ENCODE peak calls at places on chromosomes 3 and 15, in nine cellular contexts. One of them, this sample, is unnamed.

GRCh38 chr15:40325188-40325587 is 1.7 kb downstream of the INAFM2 start:
- DNase-seq in IMR-90: peak; percentile 37
- DNase-seq in GM23248: peak; percentile 26
- DNase-seq in astrocyte: no peak
- DNase-seq in mesenchymal stem cell: peak; percentile 46
- DNase-seq in aorta: no peak
- DNase-seq in PC-9: no peak
- DNase-seq in CD8-positive, alpha-beta T cell: no peak
- DNase-seq in brain microvascular endothelial cell: no peak
- DNase-seq in this sample: no peak

GRCh38 chr3:59327324-59327939 is 277.6 kb upstream of the CFAP20DC start:
- DNase-seq in GM23248: peak; percentile 83
- DNase-seq in IMR-90: peak; percentile 41
- DNase-seq in PC-9: peak; percentile 75
- DNase-seq in CD8-positive, alpha-beta T cell: no peak
- DNase-seq in aorta: no peak
- DNase-seq in mesenchymal stem cell: peak; percentile 51
- DNase-seq in brain microvascular endothelial cell: peak; percentile 66
- DNase-seq in astrocyte: peak; percentile 99
- DNase-seq in this sample: no peak

GRCh38 chr15:62506217-62506805 is 341.2 kb upstream of the C2CD4B start:
- DNase-seq in mesenchymal stem cell: peak; percentile 65
- DNase-seq in aorta: no peak
- DNase-seq in CD8-positive, alpha-beta T cell: no peak
- DNase-seq in PC-9: peak; percentile 62
- DNase-seq in IMR-90: peak; percentile 70
- DNase-seq in astrocyte: peak; percentile 68
- DNase-seq in brain microvascular endothelial cell: peak; percentile 2
- DNase-seq in GM23248: peak; percentile 76
- DNase-seq in this sample: no peak

GRCh38 chr3:105944281-105944680 is 75.5 kb upstream of the CBLB start:
- DNase-seq in PC-9: no peak
- DNase-seq in aorta: no peak
- DNase-seq in astrocyte: peak; percentile 71
- DNase-seq in CD8-positive, alpha-beta T cell: no peak
- DNase-seq in IMR-90: peak; percentile 58
- DNase-seq in GM23248: peak; percentile 72
- DNase-seq in brain microvascular endothelial cell: peak; percentile 16
- DNase-seq in mesenchymal stem cell: no peak
- DNase-seq in this sample: no peak

GRCh38 chr15:90015749-90016148 is 14.6 kb downstream of the ZNF710 start:
- DNase-seq in aorta: no peak
- DNase-seq in PC-9: no peak
- DNase-seq in brain microvascular endothelial cell: no peak
- DNase-seq in CD8-positive, alpha-beta T cell: no peak
- DNase-seq in astrocyte: no peak
- DNase-seq in mesenchymal stem cell: no peak
- DNase-seq in GM23248: no peak
- DNase-seq in IMR-90: no peak
- DNase-seq in this sample: no peak

GRCh38 chr15:31540633-31541032 is 214.0 kb downstream of the KLF13 start:
- DNase-seq in astrocyte: no peak
- DNase-seq in brain microvascular endothelial cell: no peak
- DNase-seq in CD8-positive, alpha-beta T cell: no peak
- DNase-seq in GM23248: no peak
- DNase-seq in mesenchymal stem cell: no peak
- DNase-seq in aorta: no peak
- DNase-seq in PC-9: no peak
- DNase-seq in IMR-90: no peak
- DNase-seq in this sample: no peak

GRCh38 chr15:78035319-78035718 is 42.2 kb downstream of the TBC1D2B start:
- DNase-seq in GM23248: no peak
- DNase-seq in brain microvascular endothelial cell: no peak
- DNase-seq in CD8-positive, alpha-beta T cell: no peak
- DNase-seq in astrocyte: peak; percentile 10
- DNase-seq in mesenchymal stem cell: peak; percentile 40
- DNase-seq in PC-9: no peak
- DNase-seq in aorta: peak; percentile 62
- DNase-seq in IMR-90: no peak
- DNase-seq in this sample: no peak

GRCh38 chr3:81929697-81930096 is 168.3 kb upstream of the GBE1 start:
- DNase-seq in astrocyte: no peak
- DNase-seq in aorta: no peak
- DNase-seq in IMR-90: no peak
- DNase-seq in brain microvascular endothelial cell: no peak
- DNase-seq in PC-9: no peak
- DNase-seq in GM23248: peak; percentile 1
- DNase-seq in mesenchymal stem cell: no peak
- DNase-seq in CD8-positive, alpha-beta T cell: no peak
- DNase-seq in this sample: no peak

GRCh38 chr3:141333796-141334626 is 34.3 kb upstream of the ZBTB38 start:
- DNase-seq in GM23248: peak; percentile 21
- DNase-seq in aorta: no peak
- DNase-seq in CD8-positive, alpha-beta T cell: no peak
- DNase-seq in astrocyte: peak; percentile 71
- DNase-seq in brain microvascular endothelial cell: no peak
- DNase-seq in IMR-90: peak; percentile 78
- DNase-seq in PC-9: no peak
- DNase-seq in mesenchymal stem cell: peak; percentile 78
- DNase-seq in this sample: no peak

GRCh38 chr3:37601832-37602231 is 259.8 kb upstream of the CTDSPL start:
- DNase-seq in GM23248: no peak
- DNase-seq in CD8-positive, alpha-beta T cell: no peak
- DNase-seq in mesenchymal stem cell: no peak
- DNase-seq in astrocyte: no peak
- DNase-seq in brain microvascular endothelial cell: no peak
- DNase-seq in aorta: no peak
- DNase-seq in IMR-90: no peak
- DNase-seq in PC-9: no peak
- DNase-seq in this sample: no peak

GRCh38 chr15:57069423-57069822 is 151.0 kb downstream of the TCF12 start:
- DNase-seq in brain microvascular endothelial cell: no peak
- DNase-seq in mesenchymal stem cell: no peak
- DNase-seq in CD8-positive, alpha-beta T cell: no peak
- DNase-seq in astrocyte: no peak
- DNase-seq in GM23248: no peak
- DNase-seq in IMR-90: no peak
- DNase-seq in PC-9: no peak
- DNase-seq in aorta: no peak
- DNase-seq in this sample: no peak

GRCh38 chr3:81198766-81199165 is 562.7 kb downstream of the GBE1 start:
- DNase-seq in IMR-90: no peak
- DNase-seq in aorta: no peak
- DNase-seq in GM23248: no peak
- DNase-seq in mesenchymal stem cell: no peak
- DNase-seq in brain microvascular endothelial cell: no peak
- DNase-seq in PC-9: no peak
- DNase-seq in CD8-positive, alpha-beta T cell: no peak
- DNase-seq in astrocyte: no peak
- DNase-seq in this sample: no peak

GRCh38 chr15:57388199-57388863 is 12.0 kb downstream of the CGNL1 start:
- DNase-seq in brain microvascular endothelial cell: no peak
- DNase-seq in CD8-positive, alpha-beta T cell: no peak
- DNase-seq in mesenchymal stem cell: no peak
- DNase-seq in aorta: no peak
- DNase-seq in IMR-90: no peak
- DNase-seq in GM23248: peak; percentile 26
- DNase-seq in PC-9: no peak
- DNase-seq in astrocyte: peak; percentile 49
- DNase-seq in this sample: no peak

GRCh38 chr3:188212308-188212969 is 58.5 kb downstream of the LPP start:
- DNase-seq in astrocyte: peak; percentile 86
- DNase-seq in brain microvascular endothelial cell: no peak
- DNase-seq in GM23248: peak; percentile 22
- DNase-seq in PC-9: no peak
- DNase-seq in CD8-positive, alpha-beta T cell: no peak
- DNase-seq in aorta: peak; percentile 63
- DNase-seq in mesenchymal stem cell: peak; percentile 94
- DNase-seq in IMR-90: peak; percentile 89
- DNase-seq in this sample: no peak

GRCh38 chr3:13548696-13549512 is at the start of gene FBLN2:
- DNase-seq in brain microvascular endothelial cell: no peak
- DNase-seq in astrocyte: no peak
- DNase-seq in CD8-positive, alpha-beta T cell: no peak
- DNase-seq in GM23248: peak; percentile 88
- DNase-seq in PC-9: no peak
- DNase-seq in aorta: no peak
- DNase-seq in IMR-90: no peak
- DNase-seq in mesenchymal stem cell: peak; percentile 52
- DNase-seq in this sample: peak; percentile 64

GRCh38 chr3:28316226-28316625 is 32.3 kb upstream of the ZCWPW2 start:
- DNase-seq in GM23248: no peak
- DNase-seq in CD8-positive, alpha-beta T cell: no peak
- DNase-seq in PC-9: no peak
- DNase-seq in astrocyte: peak; percentile 8
- DNase-seq in IMR-90: peak; percentile 34
- DNase-seq in brain microvascular endothelial cell: no peak
- DNase-seq in mesenchymal stem cell: no peak
- DNase-seq in aorta: no peak
- DNase-seq in this sample: no peak

GRCh38 chr15:41013698-41014414 is 60.6 kb downstream of the CHAC1 start:
- DNase-seq in GM23248: peak; percentile 41
- DNase-seq in brain microvascular endothelial cell: no peak
- DNase-seq in CD8-positive, alpha-beta T cell: no peak
- DNase-seq in IMR-90: peak; percentile 86
- DNase-seq in mesenchymal stem cell: peak; percentile 88
- DNase-seq in PC-9: no peak
- DNase-seq in aorta: no peak
- DNase-seq in astrocyte: no peak
- DNase-seq in this sample: no peak

GRCh38 chr15:90677807-90678790 is 39.0 kb upstream of the BLM start:
- DNase-seq in brain microvascular endothelial cell: no peak
- DNase-seq in astrocyte: no peak
- DNase-seq in aorta: no peak
- DNase-seq in GM23248: no peak
- DNase-seq in mesenchymal stem cell: no peak
- DNase-seq in PC-9: no peak
- DNase-seq in IMR-90: peak; percentile 19
- DNase-seq in CD8-positive, alpha-beta T cell: no peak
- DNase-seq in this sample: no peak

GRCh38 chr3:146161725-146162047 is 702 bp upstream of the PLOD2 start:
- DNase-seq in GM23248: peak; percentile 80
- DNase-seq in PC-9: no peak
- DNase-seq in IMR-90: peak; percentile 63
- DNase-seq in brain microvascular endothelial cell: peak; percentile 42
- DNase-seq in astrocyte: peak; percentile 59
- DNase-seq in mesenchymal stem cell: peak; percentile 65
- DNase-seq in aorta: peak; percentile 73
- DNase-seq in CD8-positive, alpha-beta T cell: no peak
- DNase-seq in this sample: peak; percentile 33
- H3K4me3 ChIP-seq in GM23248: peak overlapping the region; percentile 95
- H3K4me3 ChIP-seq in PC-9: peak overlapping the region; percentile 79
- H3K4me3 ChIP-seq in IMR-90: peak overlapping the region; percentile 91
- H3K4me3 ChIP-seq in brain microvascular endothelial cell: peak overlapping the region; percentile 95
- H3K4me3 ChIP-seq in astrocyte: peak overlapping the region; percentile 98
- H3K4me3 ChIP-seq in mesenchymal stem cell: peak overlapping the region; percentile 95
- H3K4me3 ChIP-seq in aorta: peak overlapping the region; percentile 86
- H3K4me3 ChIP-seq in CD8-positive, alpha-beta T cell: no peak overlapping the region
- H3K4me3 ChIP-seq in this sample: peak overlapping the region; percentile 88

GRCh38 chr3:119258915-119259314 is 18.2 kb upstream of the B4GALT4 start:
- DNase-seq in CD8-positive, alpha-beta T cell: no peak
- DNase-seq in IMR-90: no peak
- DNase-seq in astrocyte: no peak
- DNase-seq in aorta: no peak
- DNase-seq in PC-9: no peak
- DNase-seq in mesenchymal stem cell: no peak
- DNase-seq in GM23248: no peak
- DNase-seq in brain microvascular endothelial cell: no peak
- DNase-seq in this sample: no peak

GRCh38 chr3:119257111-119257510 is 16.4 kb upstream of the B4GALT4 start:
- DNase-seq in aorta: no peak
- DNase-seq in astrocyte: no peak
- DNase-seq in GM23248: no peak
- DNase-seq in IMR-90: no peak
- DNase-seq in mesenchymal stem cell: no peak
- DNase-seq in brain microvascular endothelial cell: no peak
- DNase-seq in PC-9: no peak
- DNase-seq in CD8-positive, alpha-beta T cell: no peak
- DNase-seq in this sample: no peak

GRCh38 chr3:119259821-119260220 is 19.1 kb upstream of the B4GALT4 start:
- DNase-seq in mesenchymal stem cell: no peak
- DNase-seq in GM23248: no peak
- DNase-seq in CD8-positive, alpha-beta T cell: no peak
- DNase-seq in PC-9: no peak
- DNase-seq in brain microvascular endothelial cell: no peak
- DNase-seq in aorta: no peak
- DNase-seq in astrocyte: no peak
- DNase-seq in IMR-90: no peak
- DNase-seq in this sample: no peak

GRCh38 chr3:119255214-119255613 is 14.5 kb upstream of the B4GALT4 start:
- DNase-seq in aorta: no peak
- DNase-seq in IMR-90: no peak
- DNase-seq in brain microvascular endothelial cell: no peak
- DNase-seq in CD8-positive, alpha-beta T cell: no peak
- DNase-seq in astrocyte: no peak
- DNase-seq in mesenchymal stem cell: no peak
- DNase-seq in PC-9: no peak
- DNase-seq in GM23248: no peak
- DNase-seq in this sample: no peak

GRCh38 chr3:119257654-119258410 is 17.2 kb upstream of the B4GALT4 start:
- DNase-seq in aorta: no peak
- DNase-seq in brain microvascular endothelial cell: no peak
- DNase-seq in astrocyte: no peak
- DNase-seq in CD8-positive, alpha-beta T cell: no peak
- DNase-seq in IMR-90: peak; percentile 41
- DNase-seq in mesenchymal stem cell: peak; percentile 26
- DNase-seq in PC-9: peak; percentile 53
- DNase-seq in GM23248: peak; percentile 3
- DNase-seq in this sample: no peak
- H3K36me3 ChIP-seq in aorta: no peaks in the 10 kb centered on the region
- H3K36me3 ChIP-seq in brain microvascular endothelial cell: no peaks in the 10 kb centered on the region
- H3K36me3 ChIP-seq in astrocyte: no peaks in the 10 kb centered on the region
- H3K36me3 ChIP-seq in CD8-positive, alpha-beta T cell: no peaks in the 10 kb centered on the region
- H3K36me3 ChIP-seq in IMR-90: no peaks in the 10 kb centered on the region
- H3K36me3 ChIP-seq in mesenchymal stem cell: no peaks in the 10 kb centered on the region
- H3K36me3 ChIP-seq in PC-9: no peaks in the 10 kb centered on the region
- H3K36me3 ChIP-seq in GM23248: no peaks in the 10 kb centered on the region
- H3K36me3 ChIP-seq in this sample: no peaks in the 10 kb centered on the region

DNA sequence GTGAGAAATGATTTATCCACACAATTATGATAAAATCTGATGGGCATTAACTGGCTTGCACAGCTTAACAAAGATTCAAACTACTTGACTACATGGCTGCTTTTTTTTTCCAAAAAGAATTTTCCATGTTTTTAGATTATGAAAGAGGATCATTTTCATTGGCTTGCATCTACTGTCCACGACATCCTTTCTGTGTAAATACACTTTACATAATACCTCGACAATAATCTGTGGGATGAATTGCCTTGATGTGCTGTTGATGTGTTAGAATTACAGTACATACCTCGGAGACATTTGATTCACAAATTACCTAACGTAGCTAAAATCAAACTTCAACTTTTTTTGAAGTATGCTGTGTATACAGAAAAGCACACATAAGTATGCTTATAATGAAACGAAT is 104.4 kb downstream of the PPP2R3A start:
- DNase-seq in mesenchymal stem cell: no peak
- DNase-seq in PC-9: no peak
- DNase-seq in brain microvascular endothelial cell: no peak
- DNase-seq in IMR-90: peak; percentile 16
- DNase-seq in CD8-positive, alpha-beta T cell: no peak
- DNase-seq in astrocyte: no peak
- DNase-seq in GM23248: peak; percentile 58
- DNase-seq in aorta: no peak
- DNase-seq in this sample: no peak
- H3K27ac ChIP-seq in mesenchymal stem cell: peak overlapping the region; percentile 65
- H3K27ac ChIP-seq in PC-9: no peak overlapping the region
- H3K27ac ChIP-seq in brain microvascular endothelial cell: no peak overlapping the region
- H3K27ac ChIP-seq in IMR-90: no peak overlapping the region
- H3K27ac ChIP-seq in CD8-positive, alpha-beta T cell: no peak overlapping the region
- H3K27ac ChIP-seq in astrocyte: peak overlapping the region; percentile 83
- H3K27ac ChIP-seq in GM23248: peak overlapping the region; percentile 88
- H3K27ac ChIP-seq in aorta: no peak overlapping the region
- H3K27ac ChIP-seq in this sample: peak overlapping the region; percentile 80

GRCh38 chr3:168251371-168251770 is 155.6 kb upstream of the GOLIM4 start:
- DNase-seq in astrocyte: no peak
- DNase-seq in GM23248: no peak
- DNase-seq in CD8-positive, alpha-beta T cell: no peak
- DNase-seq in brain microvascular endothelial cell: no peak
- DNase-seq in mesenchymal stem cell: no peak
- DNase-seq in aorta: no peak
- DNase-seq in PC-9: no peak
- DNase-seq in IMR-90: no peak
- DNase-seq in this sample: no peak
- H3K4me3 ChIP-seq in astrocyte: no peak overlapping the region
- H3K4me3 ChIP-seq in GM23248: no peak overlapping the region
- H3K4me3 ChIP-seq in CD8-positive, alpha-beta T cell: no peak overlapping the region
- H3K4me3 ChIP-seq in brain microvascular endothelial cell: no peak overlapping the region
- H3K4me3 ChIP-seq in mesenchymal stem cell: no peak overlapping the region
- H3K4me3 ChIP-seq in aorta: no peak overlapping the region
- H3K4me3 ChIP-seq in PC-9: no peak overlapping the region
- H3K4me3 ChIP-seq in IMR-90: no peak overlapping the region
- H3K4me3 ChIP-seq in this sample: no peak overlapping the region

This sample was measured in left ventricle myocardium inferior.